ENCODE peak calls at places on chromosomes 13 and 19, in eight cellular contexts. F is CD8-positive, alpha-beta T cell; H is pancreas; K is CD8-positive, alpha-beta memory T cell; D is fibroblast of lung; E is thoracic aorta; R is endodermal cell; P is neural progenitor cell. G is an unnamed sample. For H3K9me3, the result is how much of the 10 kb centered on the place peaks cover.

GRCh38 chr13:70613295-70613694 is 505.0 kb upstream of the KLHL1 start:
- DNase-seq in F (no peak), H (no peak), K (no peak), D (no peak), E (no peak), R (no peak), P (no peak), G (no peak)

GRCh38 chr13:73767747-73768315 is 366.4 kb downstream of the KLF12 start:
- DNase-seq in F (no peak), H (no peak), K (peak), D (no peak), E (no peak), R (peak), P (peak), G (no peak)

GRCh38 chr13:98293103-98293502 is 116.0 kb upstream of the RNF113B start:
- DNase-seq in F (no peak), H (no peak), K (no peak), D (no peak), E (no peak), R (no peak), P (no peak), G (no peak)

GRCh38 chr13:73174521-73175010 is 115.8 kb downstream of the KLF5 start:
- DNase-seq in F (no peak), H (no peak), K (no peak), D (no peak), E (no peak), R (no peak), P (no peak), G (no peak)

GRCh38 chr13:52847682-52848432 is 583 bp downstream of the PCDH8 start:
- DNase-seq in F (no peak), H (no peak), K (no peak), D (no peak), E (no peak), R (peak), P (peak), G (no peak)

GRCh38 chr13:32080328-32080744 is 48.8 kb downstream of the FRY start:
- DNase-seq in F (no peak), H (no peak), K (no peak), D (no peak), E (no peak), R (no peak), P (no peak), G (no peak)

GRCh38 chr19:38731654-38732301 is 12.5 kb downstream of the CAPN12 start:
- DNase-seq in F (no peak), H (peak), K (no peak), D (no peak), E (no peak), R (peak), P (no peak), G (peak)

GRCh38 chr13:49020940-49021548 is 45.3 kb downstream of the FNDC3A start:
- DNase-seq in F (no peak), H (no peak), K (no peak), D (peak), E (no peak), R (peak), P (peak), G (no peak)

GRCh38 chr19:10292789-10293636 is 3.3 kb downstream of the ICAM5 start:
- DNase-seq in F (no peak), H (no peak), K (no peak), D (no peak), E (no peak), R (no peak), P (peak), G (no peak)

DNA sequence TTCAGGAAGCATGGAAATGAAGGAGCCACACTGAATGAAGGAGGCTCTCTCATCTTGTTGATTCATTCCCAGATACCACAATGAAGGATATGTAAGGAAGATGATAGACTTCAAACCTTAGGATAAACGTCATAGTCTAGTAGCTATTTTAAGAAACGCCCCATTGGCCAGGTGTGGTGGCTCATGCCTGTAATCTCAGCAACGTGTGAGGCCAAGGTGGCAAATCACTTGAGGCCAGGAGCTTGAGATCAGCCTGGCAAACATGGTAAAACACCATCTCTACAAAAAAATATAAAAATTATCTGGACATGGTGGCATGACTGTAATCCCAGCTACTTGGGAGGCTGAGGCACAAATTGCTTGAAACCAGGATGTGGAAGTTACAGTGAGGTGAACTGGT is 17.1 kb upstream of the ZNF841 start:
- DNase-seq in F (no peak), H (no peak), K (no peak), D (no peak), E (no peak), R (no peak), P (no peak), G (no peak)
- H3K9me3 ChIP-seq in F (half or more), H (under half), K (half or more), D (under half), E (half or more), R (half or more), P (half or more), G (half or more)

GRCh38 chr19:53982611-53983010 is 8.8 kb upstream of the CACNG6 start:
- DNase-seq in F (no peak), H (peak), K (no peak), D (peak), E (no peak), R (peak), P (peak), G (peak)
- H3K4me3 ChIP-seq in F (no peak), H (no peak), K (no peak), D (no peak), E (no peak), R (no peak), P (peak), G (peak)

GRCh38 chr19:54661846-54662489 is 817 bp upstream of the LILRB4 start:
- DNase-seq in F (no peak), H (no peak), K (no peak), D (no peak), E (no peak), R (no peak), P (no peak), G (no peak)
- H3K9me3 ChIP-seq in F (under half), H (under half), K (under half), D (under half), E (under half), R (under half), P (under half), G (under half)

DNA sequence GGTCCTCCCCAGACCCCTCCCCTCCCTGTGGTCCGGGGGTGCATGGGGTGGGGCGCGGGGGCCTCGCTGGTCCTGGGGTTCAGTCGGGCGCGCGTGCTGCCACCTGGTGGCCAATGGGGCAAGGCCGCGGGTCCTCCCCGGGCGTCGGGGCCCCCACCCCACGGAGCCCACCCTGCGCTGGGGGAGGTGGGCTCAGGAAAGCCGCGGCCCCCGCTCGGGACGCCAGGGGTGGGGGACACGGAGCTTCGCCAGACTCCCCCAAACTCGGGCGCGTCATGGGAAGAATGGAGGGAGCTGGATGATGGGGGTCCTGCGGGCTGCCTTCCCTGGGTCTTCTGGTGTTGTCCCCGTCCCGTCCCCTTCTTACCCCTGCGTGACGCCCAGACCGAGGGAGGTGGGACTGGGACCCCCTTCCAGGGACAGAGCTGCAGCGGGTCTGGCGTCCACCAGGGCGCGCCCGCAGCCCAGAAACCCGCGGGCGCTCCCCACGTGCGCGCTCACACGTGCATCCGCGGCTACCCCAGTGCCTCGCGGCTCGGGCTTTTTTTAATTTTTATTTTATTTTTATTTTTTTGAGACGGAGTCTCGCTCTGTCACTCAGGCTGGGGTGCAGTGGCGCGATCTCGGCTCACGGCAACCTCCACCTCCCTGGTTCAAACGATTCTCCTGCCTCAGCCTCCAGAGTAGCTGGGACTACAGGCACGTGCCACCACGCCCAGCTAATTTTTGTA is 19.8 kb upstream of the TCF3 start:
- DNase-seq in F (peak), H (peak), K (peak), D (peak), E (no peak), R (peak), P (peak), G (peak)
- H3K4me3 ChIP-seq in F (peak), H (no peak), K (no peak), D (no peak), E (peak), R (no peak), P (peak), G (peak)

GRCh38 chr19:36773223-36773579 is 594 bp upstream of the ZNF850 start:
- DNase-seq in F (no peak), H (no peak), K (no peak), D (no peak), E (no peak), R (no peak), P (no peak), G (no peak)

GRCh38 chr19:36771275-36772231 is 1.1 kb downstream of the ZNF850 start:
- DNase-seq in F (no peak), H (no peak), K (no peak), D (peak), E (peak), R (peak), P (peak), G (peak)

GRCh38 chr19:36775768-36776167 is 3.2 kb upstream of the ZNF850 start:
- DNase-seq in F (no peak), H (no peak), K (no peak), D (peak), E (no peak), R (no peak), P (no peak), G (no peak)

GRCh38 chr19:36772341-36773222 is at the start of gene ZNF850:
- DNase-seq in F (peak), H (peak), K (peak), D (peak), E (peak), R (peak), P (peak), G (peak)
- H3K9me3 ChIP-seq in F (under half), H (under half), K (under half), D (under half), E (under half), R (half or more), P (under half), G (half or more)

GRCh38 chr19:7831452-7831851 is 1.4 kb downstream of the EVI5L start:
- DNase-seq in F (no peak), H (no peak), K (no peak), D (peak), E (no peak), R (peak), P (peak), G (no peak)

GRCh38 chr19:7832781-7833180 is 2.8 kb downstream of the EVI5L start:
- DNase-seq in F (no peak), H (no peak), K (no peak), D (no peak), E (no peak), R (no peak), P (no peak), G (no peak)

GRCh38 chr19:7830823-7831222 is 805 bp downstream of the EVI5L start:
- DNase-seq in F (no peak), H (no peak), K (no peak), D (no peak), E (no peak), R (no peak), P (no peak), G (peak)

GRCh38 chr19:7833225-7834156 is 3.5 kb downstream of the EVI5L start:
- DNase-seq in F (no peak), H (no peak), K (no peak), D (peak), E (no peak), R (no peak), P (no peak), G (peak)

DNA sequence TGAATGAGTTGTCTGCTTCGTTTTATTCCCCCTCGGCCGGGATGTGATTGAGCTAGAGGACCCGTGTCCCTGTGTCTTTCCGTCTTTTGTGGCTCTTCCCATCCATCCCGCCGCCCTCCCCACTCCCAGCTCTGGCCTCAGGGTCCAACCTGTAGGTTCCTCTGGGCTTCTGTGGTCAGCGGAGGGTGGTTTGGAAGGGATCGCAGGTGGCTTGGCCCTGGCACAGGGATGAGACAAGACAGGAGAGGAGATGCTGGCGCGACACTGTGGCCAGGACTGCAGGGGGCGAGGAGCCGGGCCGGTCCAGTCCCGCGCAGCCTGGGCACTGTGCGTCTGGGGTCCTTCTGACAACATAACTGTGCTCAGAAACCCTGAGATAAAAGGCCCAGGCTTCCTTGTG is 2.0 kb downstream of the EVI5L start:
- DNase-seq in F (no peak), H (no peak), K (no peak), D (no peak), E (no peak), R (no peak), P (no peak), G (peak)
- H3K4me3 ChIP-seq in F (no peak), H (no peak), K (no peak), D (no peak), E (no peak), R (no peak), P (no peak), G (no peak)

DNA sequence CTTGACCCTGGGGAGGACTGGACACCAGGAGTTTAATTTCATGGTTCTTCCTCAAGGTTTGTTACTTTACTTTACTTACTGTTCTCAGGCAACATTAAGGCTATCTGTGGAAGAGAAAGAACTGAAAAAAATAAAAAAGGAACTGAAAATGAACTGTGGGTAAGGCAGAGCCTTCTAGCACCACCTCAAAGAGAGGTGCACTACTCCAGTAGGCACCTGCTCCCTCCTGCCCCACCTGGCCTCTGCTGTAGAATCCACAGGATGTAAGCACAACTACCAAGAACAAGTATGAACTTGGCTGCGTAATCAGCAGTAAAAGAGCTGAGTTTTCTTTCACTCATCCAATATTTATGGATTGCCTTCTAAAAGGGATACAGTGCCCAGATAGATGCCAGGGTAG is 12.2 kb downstream of the ZNF112 start:
- DNase-seq in F (no peak), H (no peak), K (no peak), D (no peak), E (no peak), R (no peak), P (no peak), G (no peak)
- H3K9me3 ChIP-seq in F (under half), H (under half), K (under half), D (under half), E (half or more), R (under half), P (under half), G (half or more)

GRCh38 chr13:51629711-51630575 is 45.7 kb downstream of the WDFY2 start:
- DNase-seq in F (no peak), H (no peak), K (no peak), D (no peak), E (no peak), R (no peak), P (no peak), G (no peak)
- H3K4me3 ChIP-seq in F (no peak), H (no peak), K (no peak), D (no peak), E (no peak), R (no peak), P (no peak), G (no peak)

DNA sequence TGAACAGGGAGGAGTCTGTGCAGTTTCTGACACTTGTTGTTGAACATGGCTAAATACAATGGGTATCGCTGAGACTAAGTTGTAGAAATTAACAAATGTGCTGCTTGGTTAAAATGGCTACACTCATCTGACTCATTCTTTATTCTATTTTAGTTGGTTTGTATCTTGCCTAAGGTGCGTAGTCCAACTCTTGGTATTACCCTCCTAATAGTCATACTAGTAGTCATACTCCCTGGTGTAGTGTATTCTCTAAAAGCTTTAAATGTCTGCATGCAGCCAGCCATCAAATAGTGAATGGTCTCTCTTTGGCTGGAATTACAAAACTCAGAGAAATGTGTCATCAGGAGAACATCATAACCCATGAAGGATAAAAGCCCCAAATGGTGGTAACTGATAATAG is 16.1 kb downstream of the CEACAM6 start:
- DNase-seq in F (no peak), H (no peak), K (no peak), D (no peak), E (no peak), R (no peak), P (no peak), G (no peak)
- H3K9me3 ChIP-seq in F (under half), H (under half), K (under half), D (under half), E (under half), R (under half), P (under half), G (under half)